ENCODE peak calls at places on chromosomes 13 and 19, in seven cellular contexts. X is lower leg skin, S is BJ, K is foreskin fibroblast, V is breast epithelium, I is GM23338, P is neuronal stem cell. Q is an unnamed sample.

GRCh38 chr13:94816256-94816655 is 103.9 kb upstream of the SOX21 start:
- DNase-seq in X (no peak), S (no peak), K (no peak), V (no peak), I (no peak), P (no peak), Q (no peak)

GRCh38 chr13:83117046-83117445 is 765.2 kb downstream of the SLITRK1 start:
- DNase-seq in X (no peak), S (no peak), K (no peak), V (no peak), I (no peak), P (no peak), Q (no peak)

GRCh38 chr13:49400755-49401659 is 42.9 kb downstream of the CAB39L start:
- DNase-seq in X (no peak), S (peak), K (peak), V (peak), I (peak), P (peak), Q (no peak)

GRCh38 chr13:98822238-98822606 is 69.8 kb upstream of the SLC15A1 start:
- DNase-seq in X (no peak), S (no peak), K (peak), V (no peak), I (no peak), P (no peak), Q (no peak)

GRCh38 chr13:113058988-113059850 is 46.4 kb upstream of the F7 start:
- DNase-seq in X (no peak), S (no peak), K (no peak), V (no peak), I (no peak), P (no peak), Q (no peak)

GRCh38 chr13:21297452-21297851 is 121.0 kb downstream of the MRPL57 start:
- DNase-seq in X (no peak), S (no peak), K (no peak), V (no peak), I (no peak), P (peak), Q (no peak)

GRCh38 chr19:19531951-19532805 is 3.5 kb downstream of the YJEFN3 start:
- DNase-seq in X (peak), S (no peak), K (peak), V (peak), I (peak), P (peak), Q (no peak)

GRCh38 chr19:57587529-57587928 is 3.6 kb downstream of the ZIK1 start:
- DNase-seq in X (no peak), S (peak), K (peak), V (no peak), I (no peak), P (no peak), Q (no peak)

GRCh38 chr19:47035127-47035494 is 13.3 kb downstream of the TMEM160 start:
- DNase-seq in X (no peak), S (no peak), K (peak), V (no peak), I (peak), P (no peak), Q (no peak)

GRCh38 chr13:32121316-32121715 is 89.7 kb downstream of the FRY start:
- DNase-seq in X (no peak), S (no peak), K (peak), V (no peak), I (no peak), P (no peak), Q (no peak)

GRCh38 chr19:46700704-46701103 is 16.2 kb downstream of the PRKD2 start:
- DNase-seq in X (no peak), S (no peak), K (no peak), V (no peak), I (no peak), P (no peak), Q (no peak)

GRCh38 chr19:49520705-49521319 is 7.0 kb upstream of the RCN3 start:
- DNase-seq in X (no peak), S (no peak), K (no peak), V (no peak), I (no peak), P (no peak), Q (no peak)

GRCh38 chr19:14089412-14089661 is 1.2 kb downstream of the SAMD1 start:
- DNase-seq in X (no peak), S (no peak), K (no peak), V (no peak), I (peak), P (no peak), Q (no peak)

GRCh38 chr13:105368781-105369180 is 1166.7 kb downstream of the EFNB2 start:
- DNase-seq in X (no peak), S (no peak), K (no peak), V (no peak), I (no peak), P (no peak), Q (no peak)

GRCh38 chr13:24851546-24851945 is 87.6 kb downstream of the RNF17 start:
- DNase-seq in X (no peak), S (peak), K (peak), V (no peak), I (no peak), P (no peak), Q (no peak)

GRCh38 chr19:1245884-1246816 is 2.2 kb upstream of the MIDN start:
- DNase-seq in X (peak), S (no peak), K (no peak), V (no peak), I (no peak), P (no peak), Q (peak)

GRCh38 chr19:1245468-1245867 is 2.9 kb upstream of the MIDN start:
- DNase-seq in X (peak), S (no peak), K (no peak), V (no peak), I (no peak), P (no peak), Q (peak)

GRCh38 chr19:1241417-1242095 is at the start of gene ATP5F1D:
- DNase-seq in X (peak), S (no peak), K (peak), V (peak), I (peak), P (peak), Q (no peak)

GRCh38 chr19:1244693-1245451 is 3.3 kb downstream of the ATP5F1D start:
- DNase-seq in X (peak), S (no peak), K (no peak), V (no peak), I (no peak), P (no peak), Q (no peak)

DNA sequence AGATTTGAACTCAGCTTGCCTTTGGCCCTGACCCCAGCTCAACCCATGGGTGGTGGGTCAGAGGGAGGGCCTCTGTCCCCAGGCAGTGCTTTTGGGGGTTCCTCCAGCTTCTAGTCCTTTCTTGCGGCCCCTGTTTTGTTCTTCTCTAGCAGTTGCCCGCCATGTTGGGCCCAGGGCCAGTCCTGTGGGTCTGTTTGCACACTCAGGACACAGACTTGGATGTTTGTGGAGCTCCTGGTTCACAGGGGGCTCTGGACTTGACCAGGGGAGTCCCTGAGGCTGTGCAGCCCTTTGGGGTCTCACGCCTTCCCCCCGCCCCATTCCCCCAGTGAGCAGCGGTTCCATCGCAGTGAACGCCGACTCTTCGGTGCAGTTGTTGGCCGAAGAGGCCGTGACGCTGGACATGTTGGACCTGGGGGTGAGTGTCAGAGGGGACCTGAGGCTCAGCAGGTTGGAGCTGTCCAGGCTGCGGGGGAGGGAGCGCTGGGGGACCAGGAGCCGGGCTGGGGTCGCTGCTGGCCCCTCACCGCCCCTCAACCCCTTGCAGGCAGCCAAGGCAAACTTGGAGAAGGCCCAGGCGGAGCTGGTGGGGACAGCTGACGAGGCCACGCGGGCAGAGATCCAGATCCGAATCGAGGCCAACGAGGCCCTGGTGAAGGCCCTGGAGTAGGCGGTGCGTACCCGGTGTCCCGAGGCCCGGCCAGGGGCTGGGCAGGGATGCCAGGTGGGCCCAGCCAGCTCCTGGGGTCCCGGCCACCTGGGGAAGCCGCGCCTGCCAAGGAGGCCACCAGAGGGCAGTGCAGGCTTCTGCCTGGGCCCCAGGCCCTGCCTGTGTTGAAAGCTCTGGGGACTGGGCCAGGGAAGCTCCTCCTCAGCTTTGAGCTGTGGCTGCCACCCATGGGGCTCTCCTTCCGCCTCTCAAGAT is 2.5 kb downstream of the ATP5F1D start:
- DNase-seq in X (peak), S (no peak), K (peak), V (peak), I (peak), P (no peak), Q (peak)
- H3K4me3 ChIP-seq in X (no peak), S (peak), K (peak), V (peak), I (no peak), P (no peak), Q (peak)

GRCh38 chr13:78830508-78830907 is 171.6 kb upstream of the OBI1 start:
- DNase-seq in X (no peak), S (no peak), K (no peak), V (no peak), I (no peak), P (no peak), Q (no peak)
- H3K4me3 ChIP-seq in X (no peak), S (no peak), K (no peak), V (no peak), I (no peak), P (no peak), Q (no peak)

GRCh38 chr19:342801-343421 is 1.7 kb downstream of the MIER2 start:
- DNase-seq in X (peak), S (peak), K (peak), V (no peak), I (no peak), P (no peak), Q (peak)
- H3K4me3 ChIP-seq in X (no peak), S (peak), K (peak), V (peak), I (peak), P (peak), Q (peak)

GRCh38 chr13:110616103-110617101 is 1.1 kb downstream of the NAXD start:
- DNase-seq in X (no peak), S (no peak), K (peak), V (peak), I (peak), P (peak), Q (peak)

GRCh38 chr13:110607675-110608224 is 7.6 kb upstream of the NAXD start:
- DNase-seq in X (no peak), S (no peak), K (no peak), V (no peak), I (no peak), P (no peak), Q (no peak)

GRCh38 chr13:110615322-110616102 is at the start of gene NAXD:
- DNase-seq in X (peak), S (peak), K (peak), V (peak), I (peak), P (peak), Q (peak)

GRCh38 chr13:110615005-110615321 is 382 bp upstream of the NAXD start:
- DNase-seq in X (no peak), S (no peak), K (no peak), V (no peak), I (no peak), P (no peak), Q (no peak)

DNA sequence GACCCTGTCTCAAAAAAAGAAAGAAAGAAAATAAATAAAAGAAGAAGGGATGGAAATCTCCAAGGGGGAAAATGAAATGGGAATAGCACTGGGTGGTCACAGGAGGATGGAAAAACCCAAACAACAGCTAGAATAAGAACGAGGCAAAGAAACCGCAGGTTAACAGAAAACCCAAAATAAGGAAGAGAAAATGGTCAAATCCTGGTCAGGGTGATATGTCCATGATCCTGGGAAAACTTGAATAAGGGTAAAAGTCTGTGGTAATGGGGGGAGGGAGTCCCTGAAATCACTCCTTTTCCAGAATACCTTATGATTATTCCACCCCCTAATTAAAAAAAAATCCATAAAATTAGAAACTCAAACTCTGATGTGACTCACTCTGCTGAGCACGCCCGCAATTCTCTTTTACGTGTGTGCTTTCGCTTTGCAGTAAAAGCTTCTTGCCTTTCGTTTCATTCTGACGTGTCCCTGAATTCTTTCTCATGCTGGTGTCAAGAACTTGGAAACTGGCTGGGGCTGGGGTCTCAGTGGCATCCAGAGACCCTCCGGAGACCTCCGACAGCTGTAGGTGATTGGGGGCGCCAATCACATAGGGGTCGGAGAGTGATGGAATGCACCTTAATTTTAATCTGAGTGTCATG is 4.3 kb upstream of the NAXD start:
- DNase-seq in X (no peak), S (no peak), K (no peak), V (no peak), I (no peak), P (no peak), Q (no peak)
- H3K4me3 ChIP-seq in X (no peak), S (no peak), K (no peak), V (no peak), I (no peak), P (no peak), Q (no peak)

GRCh38 chr19:2858864-2859263 is 8.3 kb upstream of the ZNF556 start:
- DNase-seq in X (no peak), S (no peak), K (no peak), V (no peak), I (no peak), P (no peak), Q (no peak)
- H3K4me3 ChIP-seq in X (no peak), S (no peak), K (no peak), V (no peak), I (no peak), P (no peak), Q (no peak)

GRCh38 chr19:4829001-4829712 is 2.4 kb downstream of the TICAM1 start:
- DNase-seq in X (no peak), S (no peak), K (no peak), V (no peak), I (no peak), P (no peak), Q (no peak)
- H3K4me3 ChIP-seq in X (no peak), S (no peak), K (no peak), V (no peak), I (no peak), P (no peak), Q (peak)

DNA sequence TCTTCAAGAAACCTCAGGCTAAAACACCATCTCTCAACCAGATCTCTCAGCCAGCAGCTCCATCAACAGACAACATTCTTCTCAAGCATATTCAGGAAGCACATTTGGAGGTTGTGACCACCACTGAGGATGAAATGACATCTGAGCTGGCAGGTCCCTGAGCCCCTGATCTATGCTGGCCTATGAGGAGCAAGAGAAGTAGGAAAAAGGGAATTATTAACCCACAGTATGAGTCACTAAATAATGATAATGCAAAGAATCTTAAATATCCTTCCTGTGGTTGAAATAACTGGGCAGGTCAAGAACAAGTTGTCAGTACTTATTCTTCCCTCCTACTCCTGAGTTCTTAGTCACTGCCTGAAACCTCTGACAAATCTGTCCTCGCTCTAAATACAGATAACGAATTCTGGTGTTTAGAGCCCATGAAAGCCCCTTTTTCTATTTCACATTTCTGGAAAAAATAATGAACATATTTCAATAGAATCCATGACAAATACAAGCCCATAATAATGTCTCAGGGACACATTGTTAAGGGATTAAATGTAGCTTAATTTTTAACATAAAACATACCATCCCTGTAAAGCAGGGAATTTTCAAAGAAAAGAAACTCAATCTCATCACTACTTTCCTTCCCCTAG is 225.8 kb upstream of the IRS2 start:
- DNase-seq in X (no peak), S (peak), K (peak), V (no peak), I (no peak), P (no peak), Q (no peak)
- H3K4me3 ChIP-seq in X (no peak), S (no peak), K (no peak), V (no peak), I (no peak), P (no peak), Q (no peak)